ENCODE peak calls at places on chromosomes 11 and 22, in seven cellular contexts. M is stimulated activated CD4-positive, alpha-beta T cell treated with anti-CD3 and anti-CD28 coated beads, Interleukin-12 subunit alpha, Interleukin-12 subunit beta, amount 100 ng/mL, for 4 hours; C is NCI-H2029 treated with DMSO at 0.1 percent for 48 hours; L is Peyer's patch; D is nephron progenitor cell; Q is endodermal cell; G is T-cell. O is an unnamed sample.

GRCh38 chr11:118615282-118615979 is 8.0 kb downstream of the PHLDB1 start:
- DNase-seq in C (no peak), D (peak), M (no peak), Q (peak), L (no peak), G (no peak), O (no peak)

GRCh38 chr11:4947505-4947904 is at the start of gene OR51A4:
- DNase-seq in L (no peak), Q (no peak), M (no peak), G (no peak), D (no peak), C (no peak), O (no peak)

GRCh38 chr11:44573333-44573732 is 7.9 kb downstream of the CD82 start:
- DNase-seq in M (no peak), D (no peak), L (no peak), G (no peak), Q (no peak), C (no peak), O (no peak)

GRCh38 chr11:7353100-7353499 is 101.4 kb downstream of the SYT9 start:
- DNase-seq in Q (peak), M (no peak), C (no peak), L (no peak), D (peak), G (no peak), O (peak)

GRCh38 chr11:45148276-45148675 is 1.8 kb downstream of the PRDM11 start:
- DNase-seq in M (no peak), Q (no peak), G (no peak), D (no peak), C (no peak), L (no peak), O (no peak)

GRCh38 chr11:66068154-66068821 is 1.8 kb upstream of the PACS1 start:
- DNase-seq in D (peak), Q (peak), C (peak), M (peak), L (peak), G (peak), O (peak)

GRCh38 chr11:65225284-65226102 is 36.3 kb upstream of the POLA2 start:
- DNase-seq in M (peak), L (peak), C (no peak), D (peak), Q (peak), G (peak), O (no peak)

GRCh38 chr22:31613286-31613903 is 48.6 kb downstream of the PISD start:
- DNase-seq in G (no peak), C (no peak), D (no peak), Q (no peak), M (no peak), L (no peak), O (no peak)

GRCh38 chr22:31082606-31083376 is 1.7 kb downstream of the SMTN start:
- DNase-seq in G (peak), Q (peak), M (peak), C (no peak), D (peak), L (no peak), O (peak)

GRCh38 chr11:78256962-78257361 is 68.2 kb downstream of the USP35 start:
- DNase-seq in M (no peak), C (no peak), D (no peak), G (no peak), L (no peak), Q (no peak), O (peak)

GRCh38 chr11:120318906-120319305 is 6.2 kb upstream of the TLCD5 start:
- DNase-seq in D (no peak), G (no peak), M (no peak), C (no peak), L (no peak), Q (peak), O (no peak)

GRCh38 chr22:43101306-43101705 is 9.2 kb upstream of the BIK start:
- DNase-seq in D (no peak), C (no peak), G (no peak), M (no peak), L (no peak), Q (no peak), O (no peak)

GRCh38 chr11:63564056-63564784 is 1.0 kb upstream of the PLAAT2 start:
- DNase-seq in G (no peak), L (no peak), M (no peak), Q (no peak), D (no peak), C (no peak), O (peak)

GRCh38 chr11:120170741-120171261 is 32.9 kb upstream of the TRIM29 start:
- DNase-seq in D (no peak), G (no peak), M (no peak), C (no peak), L (no peak), Q (no peak), O (peak)

GRCh38 chr11:62068730-62069129 is 55.1 kb upstream of the INCENP start:
- DNase-seq in M (no peak), C (no peak), Q (no peak), D (no peak), L (no peak), G (no peak), O (no peak)

GRCh38 chr11:837189-837989 is 4.6 kb downstream of the CD151 start:
- DNase-seq in Q (no peak), D (no peak), C (no peak), M (no peak), L (no peak), G (no peak), O (peak)

GRCh38 chr11:80165763-80166162 is 724.9 kb upstream of the TENM4 start:
- DNase-seq in G (no peak), D (no peak), Q (no peak), M (no peak), L (no peak), C (no peak), O (no peak)

GRCh38 chr11:71483689-71484088 is 30.7 kb downstream of the NADSYN1 start:
- DNase-seq in D (no peak), M (no peak), Q (no peak), G (no peak), C (no peak), L (no peak), O (no peak)

GRCh38 chr22:44848791-44849410 is 96.5 kb downstream of the ARHGAP8 start:
- DNase-seq in G (no peak), L (no peak), M (no peak), D (no peak), C (no peak), Q (peak), O (no peak)

GRCh38 chr11:120682026-120682649 is 170.6 kb downstream of the GRIK4 start:
- DNase-seq in M (no peak), Q (peak), D (no peak), C (no peak), G (no peak), L (no peak), O (no peak)

GRCh38 chr22:21766933-21767462 is 31.4 kb upstream of the YPEL1 start:
- DNase-seq in C (no peak), M (no peak), D (no peak), L (peak), G (peak), Q (no peak), O (no peak)

GRCh38 chr11:27211370-27212127 is 151.5 kb downstream of the CCDC34 start:
- DNase-seq in D (no peak), M (no peak), Q (peak), G (no peak), L (no peak), C (no peak), O (no peak)